ENCODE peak calls at places on chromosomes 7 and 10, in four cellular contexts. K is CD4-positive, alpha-beta T cell; Z is AG09309; P is prostate gland. R is an unnamed sample.
A peak's percentile ranks its signal among the peaks of the same experiment; 100 is the strongest.

GRCh38 chr10:93062499-93063216 is 2.1 kb downstream of the CYP26C1 start:
- DNase-seq in K (no peak), Z (no peak), P (no peak), R (no peak)

GRCh38 chr7:155917836-155918385 is 105.6 kb upstream of the SHH start:
- DNase-seq in K (no peak), Z (no peak), P (no peak), R (no peak)

GRCh38 chr10:29681700-29682444 is 47.1 kb upstream of the SVIL start:
- DNase-seq in K (peak; percentile 52), Z (no peak), P (no peak), R (no peak)

GRCh38 chr7:63039882-63040281 is 958.8 kb upstream of the ZNF722 start:
- DNase-seq in K (no peak), Z (no peak), P (no peak), R (no peak)

GRCh38 chr7:42385912-42386311 is 148.9 kb upstream of the GLI3 start:
- DNase-seq in K (no peak), Z (no peak), P (no peak), R (no peak)

GRCh38 chr7:101927389-101928306 is 110.2 kb downstream of the CUX1 start:
- DNase-seq in K (no peak), Z (no peak), P (no peak), R (no peak)

GRCh38 chr10:99297033-99297432 is 32.1 kb upstream of the CNNM1 start:
- DNase-seq in K (no peak), Z (no peak), P (no peak), R (no peak)

GRCh38 chr10:89080660-89081059 is 90.1 kb downstream of the FAS start:
- DNase-seq in K (no peak), Z (no peak), P (no peak), R (no peak)

GRCh38 chr10:11698691-11699545 is 43.3 kb upstream of the ECHDC3 start:
- DNase-seq in K (no peak), Z (no peak), P (no peak), R (no peak)

GRCh38 chr10:15245530-15245929 is 77.0 kb upstream of the NMT2 start:
- DNase-seq in K (no peak), Z (no peak), P (no peak), R (no peak)
- TF ChIP-seq CTCF in K (peak; percentile 30), Z (peak; percentile 13), P (no peak), R (peak; percentile 45)

GRCh38 chr10:95201736-95202135 is 7.7 kb downstream of the ACSM6 start:
- DNase-seq in K (no peak), Z (no peak), P (no peak), R (no peak)
- TF ChIP-seq CTCF in K (no peak), Z (peak; percentile 72), P (no peak), R (no peak)

GRCh38 chr10:65360497-65360896 is 1565.3 kb upstream of the LRRTM3 start:
- DNase-seq in K (no peak), Z (no peak), P (no peak), R (no peak)

GRCh38 chr10:65355141-65355680 is 1570.6 kb upstream of the LRRTM3 start:
- DNase-seq in K (no peak), Z (no peak), P (no peak), R (no peak)

DNA sequence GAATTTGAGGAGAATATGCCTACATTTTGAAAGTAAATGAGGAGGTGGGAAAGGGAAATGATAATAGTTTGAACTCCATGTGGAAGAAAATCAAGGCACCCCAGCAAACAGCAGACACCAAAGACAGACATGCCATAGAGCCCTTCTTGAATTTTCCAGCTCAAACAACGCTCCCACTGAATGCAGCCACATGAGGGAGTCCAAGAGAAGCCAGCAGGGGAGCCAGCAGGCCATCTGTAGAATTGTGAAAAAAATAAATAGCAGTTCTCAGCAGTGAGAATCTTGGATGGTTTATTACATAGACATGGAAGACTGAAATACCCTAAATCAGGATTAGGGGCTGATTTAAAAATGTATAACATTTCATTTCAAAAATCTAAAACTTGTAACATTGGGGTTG is 1567.3 kb upstream of the LRRTM3 start:
- DNase-seq in K (no peak), Z (no peak), P (no peak), R (no peak)
- TF ChIP-seq CTCF in K (no peak), Z (no peak), P (no peak), R (peak; percentile 53)

DNA sequence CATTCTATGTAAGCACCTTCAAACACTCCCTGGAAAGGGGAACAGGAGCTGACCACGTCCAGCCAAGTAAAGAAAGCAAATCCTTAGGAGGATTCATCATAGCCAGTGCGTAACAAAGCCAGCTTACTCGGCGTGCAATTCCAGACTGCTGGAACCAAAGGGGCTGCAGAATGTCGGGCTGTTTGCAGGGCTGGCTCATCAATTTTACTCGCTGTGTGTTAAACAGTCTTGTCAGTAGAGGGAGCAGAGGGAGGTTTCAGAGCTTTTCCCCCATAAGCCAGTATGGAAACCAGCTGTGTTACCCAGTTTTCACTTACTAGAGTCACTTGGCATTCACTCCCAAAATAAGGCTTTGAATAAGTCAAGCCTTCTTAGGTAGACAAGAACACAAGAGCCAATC is 127.1 kb downstream of the KMT2E start:
- DNase-seq in K (no peak), Z (peak; percentile 3), P (no peak), R (no peak)
- TF ChIP-seq CTCF in K (no peak), Z (peak; percentile 47), P (no peak), R (peak; percentile 51)